ENCODE peak calls at places on chromosomes 6 and 20, in seven cellular contexts. One of them, this sample, is unnamed.

GRCh38 chr20:24987244-24987643 is 5.3 kb downstream of the APMAP start:
- DNase-seq in cardiac fibroblast: no peak
- DNase-seq in cardiac muscle cell: no peak
- DNase-seq in psoas muscle: no peak
- DNase-seq in spleen: no peak
- DNase-seq in IMR-90: peak; percentile 32
- DNase-seq in foreskin fibroblast: peak; percentile 30
- DNase-seq in this sample: no peak

GRCh38 chr6:155882527-155883333 is 427.1 kb upstream of the NOX3 start:
- DNase-seq in cardiac fibroblast: no peak
- DNase-seq in cardiac muscle cell: no peak
- DNase-seq in psoas muscle: no peak
- DNase-seq in spleen: no peak
- DNase-seq in IMR-90: peak; percentile 21
- DNase-seq in foreskin fibroblast: peak; percentile 13
- DNase-seq in this sample: peak; percentile 9

GRCh38 chr20:31698803-31699718 is 23.6 kb downstream of the BCL2L1 start:
- DNase-seq in cardiac fibroblast: peak; percentile 92
- DNase-seq in cardiac muscle cell: peak; percentile 88
- DNase-seq in psoas muscle: peak; percentile 54
- DNase-seq in spleen: no peak
- DNase-seq in IMR-90: peak; percentile 98
- DNase-seq in foreskin fibroblast: peak; percentile 94
- DNase-seq in this sample: peak; percentile 81

GRCh38 chr20:8223096-8223870 is 91.2 kb downstream of the PLCB1 start:
- DNase-seq in cardiac fibroblast: peak; percentile 87
- DNase-seq in cardiac muscle cell: peak; percentile 81
- DNase-seq in psoas muscle: no peak
- DNase-seq in spleen: no peak
- DNase-seq in IMR-90: peak; percentile 94
- DNase-seq in foreskin fibroblast: peak; percentile 70
- DNase-seq in this sample: no peak

GRCh38 chr20:18504479-18505060 is 3.2 kb upstream of the SEC23B start:
- DNase-seq in cardiac fibroblast: peak; percentile 75
- DNase-seq in cardiac muscle cell: peak; percentile 76
- DNase-seq in psoas muscle: peak; percentile 50
- DNase-seq in spleen: peak; percentile 75
- DNase-seq in IMR-90: peak; percentile 27
- DNase-seq in foreskin fibroblast: no peak
- DNase-seq in this sample: no peak

GRCh38 chr20:41392871-41393704 is 26.5 kb upstream of the EMILIN3 start:
- DNase-seq in cardiac fibroblast: peak; percentile 79
- DNase-seq in cardiac muscle cell: peak; percentile 53
- DNase-seq in psoas muscle: peak; percentile 42
- DNase-seq in spleen: no peak
- DNase-seq in IMR-90: no peak
- DNase-seq in foreskin fibroblast: no peak
- DNase-seq in this sample: no peak

GRCh38 chr6:21773199-21773974 is 179.8 kb downstream of the SOX4 start:
- DNase-seq in cardiac fibroblast: no peak
- DNase-seq in cardiac muscle cell: no peak
- DNase-seq in psoas muscle: no peak
- DNase-seq in spleen: no peak
- DNase-seq in IMR-90: no peak
- DNase-seq in foreskin fibroblast: no peak
- DNase-seq in this sample: no peak

GRCh38 chr6:170003027-170003426 is 251.6 kb downstream of the ERMARD start:
- DNase-seq in cardiac fibroblast: no peak
- DNase-seq in cardiac muscle cell: no peak
- DNase-seq in psoas muscle: no peak
- DNase-seq in spleen: no peak
- DNase-seq in IMR-90: no peak
- DNase-seq in foreskin fibroblast: no peak
- DNase-seq in this sample: no peak

GRCh38 chr6:166465671-166466087 is 82.9 kb upstream of the MPC1 start:
- DNase-seq in cardiac fibroblast: peak; percentile 38
- DNase-seq in cardiac muscle cell: peak; percentile 42
- DNase-seq in psoas muscle: peak; percentile 35
- DNase-seq in spleen: no peak
- DNase-seq in IMR-90: peak; percentile 32
- DNase-seq in foreskin fibroblast: no peak
- DNase-seq in this sample: no peak

GRCh38 chr6:157223486-157223885 is 99.8 kb downstream of the TMEM242 start:
- DNase-seq in cardiac fibroblast: no peak
- DNase-seq in cardiac muscle cell: no peak
- DNase-seq in psoas muscle: no peak
- DNase-seq in spleen: peak; percentile 69
- DNase-seq in IMR-90: no peak
- DNase-seq in foreskin fibroblast: no peak
- DNase-seq in this sample: no peak

GRCh38 chr6:43878127-43878634 is 108.2 kb downstream of the VEGFA start:
- DNase-seq in cardiac fibroblast: no peak
- DNase-seq in cardiac muscle cell: no peak
- DNase-seq in psoas muscle: no peak
- DNase-seq in spleen: no peak
- DNase-seq in IMR-90: no peak
- DNase-seq in foreskin fibroblast: no peak
- DNase-seq in this sample: no peak

GRCh38 chr6:7373739-7374138 is 15.8 kb downstream of the CAGE1 start:
- DNase-seq in cardiac fibroblast: peak; percentile 2
- DNase-seq in cardiac muscle cell: no peak
- DNase-seq in psoas muscle: no peak
- DNase-seq in spleen: no peak
- DNase-seq in IMR-90: no peak
- DNase-seq in foreskin fibroblast: no peak
- DNase-seq in this sample: no peak

GRCh38 chr20:46828471-46828870 is 66.2 kb upstream of the EYA2 start:
- DNase-seq in cardiac fibroblast: no peak
- DNase-seq in cardiac muscle cell: peak; percentile 24
- DNase-seq in psoas muscle: no peak
- DNase-seq in spleen: no peak
- DNase-seq in IMR-90: peak; percentile 88
- DNase-seq in foreskin fibroblast: peak; percentile 36
- DNase-seq in this sample: no peak

GRCh38 chr6:153088796-153089195 is 42.3 kb downstream of the RGS17 start:
- DNase-seq in cardiac fibroblast: no peak
- DNase-seq in cardiac muscle cell: no peak
- DNase-seq in psoas muscle: no peak
- DNase-seq in spleen: no peak
- DNase-seq in IMR-90: peak; percentile 18
- DNase-seq in foreskin fibroblast: no peak
- DNase-seq in this sample: no peak

GRCh38 chr20:45338121-45339030 is 9.8 kb downstream of the SDC4 start:
- DNase-seq in cardiac fibroblast: no peak
- DNase-seq in cardiac muscle cell: no peak
- DNase-seq in psoas muscle: no peak
- DNase-seq in spleen: no peak
- DNase-seq in IMR-90: no peak
- DNase-seq in foreskin fibroblast: no peak
- DNase-seq in this sample: no peak

GRCh38 chr6:111725446-111726112 is 119.9 kb upstream of the TRAF3IP2 start:
- DNase-seq in cardiac fibroblast: peak; percentile 40
- DNase-seq in cardiac muscle cell: no peak
- DNase-seq in psoas muscle: peak; percentile 33
- DNase-seq in spleen: no peak
- DNase-seq in IMR-90: peak; percentile 32
- DNase-seq in foreskin fibroblast: peak; percentile 39
- DNase-seq in this sample: no peak

GRCh38 chr6:111727041-111727440 is 121.4 kb upstream of the TRAF3IP2 start:
- DNase-seq in cardiac fibroblast: peak; percentile 49
- DNase-seq in cardiac muscle cell: peak; percentile 45
- DNase-seq in psoas muscle: no peak
- DNase-seq in spleen: no peak
- DNase-seq in IMR-90: peak; percentile 17
- DNase-seq in foreskin fibroblast: no peak
- DNase-seq in this sample: no peak

GRCh38 chr6:111730835-111731234 is 125.2 kb upstream of the TRAF3IP2 start:
- DNase-seq in cardiac fibroblast: peak; percentile 13
- DNase-seq in cardiac muscle cell: no peak
- DNase-seq in psoas muscle: no peak
- DNase-seq in spleen: no peak
- DNase-seq in IMR-90: no peak
- DNase-seq in foreskin fibroblast: no peak
- DNase-seq in this sample: no peak

GRCh38 chr6:111724505-111724904 is 118.8 kb upstream of the TRAF3IP2 start:
- DNase-seq in cardiac fibroblast: no peak
- DNase-seq in cardiac muscle cell: no peak
- DNase-seq in psoas muscle: no peak
- DNase-seq in spleen: no peak
- DNase-seq in IMR-90: no peak
- DNase-seq in foreskin fibroblast: no peak
- DNase-seq in this sample: peak; percentile 88

DNA sequence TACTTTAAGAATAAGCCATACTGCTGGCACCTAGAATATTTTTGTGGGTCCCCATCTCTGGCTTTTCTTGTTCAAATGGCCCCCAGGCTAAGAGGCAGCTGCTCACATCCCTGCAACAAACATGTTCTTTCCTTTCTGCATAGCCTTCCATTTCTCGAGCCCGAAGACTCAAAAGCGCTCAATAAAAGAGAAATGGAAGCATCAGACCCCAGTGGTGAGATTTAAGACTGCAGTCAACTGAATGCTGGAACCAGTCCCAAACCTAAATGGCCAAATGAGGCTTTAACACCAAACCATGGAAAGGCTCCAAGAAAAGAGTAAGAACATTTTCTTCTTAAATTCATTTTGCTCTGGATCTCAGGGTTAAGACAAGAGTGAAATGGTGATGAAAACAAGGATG is 122.1 kb upstream of the TRAF3IP2 start:
- DNase-seq in cardiac fibroblast: peak; percentile 67
- DNase-seq in cardiac muscle cell: peak; percentile 69
- DNase-seq in psoas muscle: no peak
- DNase-seq in spleen: no peak
- DNase-seq in IMR-90: peak; percentile 20
- DNase-seq in foreskin fibroblast: no peak
- DNase-seq in this sample: no peak
- TF ChIP-seq CTCF in cardiac fibroblast: peak; percentile 48
- TF ChIP-seq CTCF in cardiac muscle cell: peak; percentile 44
- TF ChIP-seq CTCF in psoas muscle: no peak
- TF ChIP-seq CTCF in spleen: peak; percentile 23
- TF ChIP-seq CTCF in IMR-90: peak; percentile 22
- TF ChIP-seq CTCF in foreskin fibroblast: peak; percentile 5
- TF ChIP-seq CTCF in this sample: peak; percentile 13

GRCh38 chr6:127160484-127160883 is 42.0 kb downstream of the RSPO3 start:
- DNase-seq in cardiac fibroblast: no peak
- DNase-seq in cardiac muscle cell: no peak
- DNase-seq in psoas muscle: no peak
- DNase-seq in spleen: no peak
- DNase-seq in IMR-90: no peak
- DNase-seq in foreskin fibroblast: no peak
- DNase-seq in this sample: no peak

GRCh38 chr6:127148511-127148910 is 30.0 kb downstream of the RSPO3 start:
- DNase-seq in cardiac fibroblast: peak; percentile 41
- DNase-seq in cardiac muscle cell: peak; percentile 53
- DNase-seq in psoas muscle: peak; percentile 24
- DNase-seq in spleen: no peak
- DNase-seq in IMR-90: no peak
- DNase-seq in foreskin fibroblast: no peak
- DNase-seq in this sample: no peak

GRCh38 chr6:127154509-127154908 is 36.0 kb downstream of the RSPO3 start:
- DNase-seq in cardiac fibroblast: no peak
- DNase-seq in cardiac muscle cell: no peak
- DNase-seq in psoas muscle: no peak
- DNase-seq in spleen: no peak
- DNase-seq in IMR-90: no peak
- DNase-seq in foreskin fibroblast: no peak
- DNase-seq in this sample: no peak
- H3K4me3 ChIP-seq in cardiac fibroblast: no peak overlapping the region
- H3K4me3 ChIP-seq in cardiac muscle cell: no peak overlapping the region
- H3K4me3 ChIP-seq in psoas muscle: no peak overlapping the region
- H3K4me3 ChIP-seq in spleen: no peak overlapping the region
- H3K4me3 ChIP-seq in IMR-90: no peak overlapping the region
- H3K4me3 ChIP-seq in foreskin fibroblast: no peak overlapping the region
- H3K4me3 ChIP-seq in this sample: no peak overlapping the region

GRCh38 chr6:31203345-31203979 is 33.0 kb upstream of the POU5F1 start:
- DNase-seq in cardiac fibroblast: peak; percentile 10
- DNase-seq in cardiac muscle cell: peak; percentile 33
- DNase-seq in psoas muscle: no peak
- DNase-seq in spleen: no peak
- DNase-seq in IMR-90: peak; percentile 71
- DNase-seq in foreskin fibroblast: peak; percentile 38
- DNase-seq in this sample: peak; percentile 90

GRCh38 chr6:31202259-31203166 is 32.0 kb upstream of the POU5F1 start:
- DNase-seq in cardiac fibroblast: no peak
- DNase-seq in cardiac muscle cell: no peak
- DNase-seq in psoas muscle: no peak
- DNase-seq in spleen: peak; percentile 76
- DNase-seq in IMR-90: no peak
- DNase-seq in foreskin fibroblast: no peak
- DNase-seq in this sample: peak; percentile 49

GRCh38 chr6:31194271-31194834 is 23.9 kb upstream of the POU5F1 start:
- DNase-seq in cardiac fibroblast: no peak
- DNase-seq in cardiac muscle cell: no peak
- DNase-seq in psoas muscle: no peak
- DNase-seq in spleen: no peak
- DNase-seq in IMR-90: no peak
- DNase-seq in foreskin fibroblast: no peak
- DNase-seq in this sample: no peak

GRCh38 chr6:31193206-31193605 is 22.7 kb upstream of the POU5F1 start:
- DNase-seq in cardiac fibroblast: no peak
- DNase-seq in cardiac muscle cell: no peak
- DNase-seq in psoas muscle: no peak
- DNase-seq in spleen: no peak
- DNase-seq in IMR-90: no peak
- DNase-seq in foreskin fibroblast: no peak
- DNase-seq in this sample: no peak

DNA sequence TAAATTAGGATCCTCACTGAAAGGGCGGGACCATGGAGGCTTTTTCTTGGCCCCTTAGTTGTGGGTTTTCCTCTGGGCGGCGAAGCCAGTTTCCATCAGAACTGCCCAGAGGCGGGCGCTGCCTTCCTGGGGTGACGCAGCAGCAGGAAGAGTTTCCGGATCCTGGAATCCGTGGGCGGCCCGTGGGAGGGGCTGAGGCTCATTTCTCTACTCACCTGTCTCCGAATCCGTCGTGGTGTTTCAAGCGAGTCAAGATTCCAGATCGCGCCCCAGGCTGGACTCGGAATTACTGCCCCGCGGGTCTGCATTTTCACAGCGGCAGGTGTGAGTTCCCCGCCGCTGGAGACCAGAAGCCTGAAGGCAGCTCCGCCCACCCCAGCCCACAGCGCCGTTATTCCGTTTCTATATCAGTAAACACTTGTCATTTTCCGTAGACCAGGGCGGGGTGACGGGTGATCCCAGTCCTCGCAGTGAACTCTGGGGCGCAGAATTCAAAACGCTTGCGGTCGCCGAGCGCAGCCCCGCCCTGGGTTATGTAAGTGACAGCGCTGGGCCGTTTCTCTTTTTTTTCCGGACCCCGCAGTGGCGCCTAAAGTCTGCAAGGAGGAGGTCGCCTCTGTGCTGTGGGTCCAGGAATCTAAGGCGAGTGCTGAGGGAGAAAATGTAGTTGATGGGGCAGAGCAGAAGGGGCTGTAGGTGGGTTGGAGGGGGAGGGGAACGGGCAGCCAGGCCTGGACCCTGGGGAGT is 27.2 kb upstream of the POU5F1 start:
- DNase-seq in cardiac fibroblast: peak; percentile 77
- DNase-seq in cardiac muscle cell: peak; percentile 80
- DNase-seq in psoas muscle: peak; percentile 89
- DNase-seq in spleen: peak; percentile 98
- DNase-seq in IMR-90: peak; percentile 72
- DNase-seq in foreskin fibroblast: peak; percentile 68
- DNase-seq in this sample: peak; percentile 97
- TF ChIP-seq CTCF in cardiac fibroblast: no peak
- TF ChIP-seq CTCF in cardiac muscle cell: no peak
- TF ChIP-seq CTCF in psoas muscle: no peak
- TF ChIP-seq CTCF in spleen: no peak
- TF ChIP-seq CTCF in IMR-90: no peak
- TF ChIP-seq CTCF in foreskin fibroblast: no peak
- TF ChIP-seq CTCF in this sample: no peak

GRCh38 chr6:294656-295565 is 2.6 kb downstream of the DUSP22 start:
- DNase-seq in cardiac fibroblast: no peak
- DNase-seq in cardiac muscle cell: no peak
- DNase-seq in psoas muscle: no peak
- DNase-seq in spleen: no peak
- DNase-seq in IMR-90: no peak
- DNase-seq in foreskin fibroblast: no peak
- DNase-seq in this sample: peak; percentile 57
- H3K4me3 ChIP-seq in cardiac fibroblast: no peak overlapping the region
- H3K4me3 ChIP-seq in cardiac muscle cell: no peak overlapping the region
- H3K4me3 ChIP-seq in psoas muscle: no peak overlapping the region
- H3K4me3 ChIP-seq in spleen: peak overlapping the region; percentile 0
- H3K4me3 ChIP-seq in IMR-90: no peak overlapping the region
- H3K4me3 ChIP-seq in foreskin fibroblast: no peak overlapping the region
- H3K4me3 ChIP-seq in this sample: peak overlapping the region; percentile 80

This sample was measured in GM12865.